ENCODE peak calls at places on chromosomes 3 and 15, in five cellular contexts. O, U, S, C and F are unnamed samples.

GRCh38 chr3:66276705-66277274 is 56.0 kb downstream of the SLC25A26 start:
- DNase-seq in U (peak; percentile 55), C (peak; percentile 65), O (peak; percentile 39), S (peak; percentile 76), F (peak; percentile 63)

GRCh38 chr3:112847692-112848091 is 1.0 kb upstream of the CD200R1L start:
- DNase-seq in S (peak; percentile 34), U (no peak), C (no peak), O (no peak), F (no peak)

GRCh38 chr3:171388537-171388936 is 71.7 kb downstream of the TNIK start:
- DNase-seq in U (no peak), S (no peak), O (no peak), C (no peak), F (no peak)

GRCh38 chr3:185084883-185085282 is 68.0 kb downstream of the C3orf70 start:
- DNase-seq in S (no peak), U (no peak), C (peak; percentile 11), O (no peak), F (no peak)

GRCh38 chr3:189664311-189664710 is 33.1 kb downstream of the TP63 start:
- DNase-seq in U (no peak), O (no peak), S (no peak), C (peak; percentile 82), F (no peak)

GRCh38 chr15:75779504-75779903 is 63.7 kb upstream of the UBE2Q2 start:
- DNase-seq in S (no peak), O (no peak), U (no peak), C (no peak), F (no peak)

GRCh38 chr3:36494461-36495109 is 114.3 kb downstream of the STAC start:
- DNase-seq in U (no peak), C (peak; percentile 15), S (no peak), O (no peak), F (no peak)

GRCh38 chr3:37906734-37907282 is 45.1 kb downstream of the CTDSPL start:
- DNase-seq in O (no peak), C (no peak), U (no peak), S (no peak), F (no peak)

GRCh38 chr3:9859530-9860025 is 15.8 kb upstream of the RPUSD3 start:
- DNase-seq in C (no peak), O (no peak), U (no peak), S (no peak), F (no peak)

GRCh38 chr3:23629181-23629893 is 176.4 kb upstream of the UBE2E1 start:
- DNase-seq in S (no peak), O (no peak), U (no peak), C (no peak), F (no peak)

GRCh38 chr3:193016437-193016887 is 98.8 kb upstream of the MB21D2 start:
- DNase-seq in S (no peak), C (no peak), O (no peak), U (no peak), F (no peak)

GRCh38 chr15:89406756-89407650 is 72.4 kb upstream of the POLG start:
- DNase-seq in O (no peak), C (no peak), U (no peak), S (no peak), F (no peak)

GRCh38 chr3:116432795-116433194 is 12.5 kb downstream of the LSAMP start:
- DNase-seq in U (no peak), O (no peak), C (no peak), S (no peak), F (no peak)

DNA sequence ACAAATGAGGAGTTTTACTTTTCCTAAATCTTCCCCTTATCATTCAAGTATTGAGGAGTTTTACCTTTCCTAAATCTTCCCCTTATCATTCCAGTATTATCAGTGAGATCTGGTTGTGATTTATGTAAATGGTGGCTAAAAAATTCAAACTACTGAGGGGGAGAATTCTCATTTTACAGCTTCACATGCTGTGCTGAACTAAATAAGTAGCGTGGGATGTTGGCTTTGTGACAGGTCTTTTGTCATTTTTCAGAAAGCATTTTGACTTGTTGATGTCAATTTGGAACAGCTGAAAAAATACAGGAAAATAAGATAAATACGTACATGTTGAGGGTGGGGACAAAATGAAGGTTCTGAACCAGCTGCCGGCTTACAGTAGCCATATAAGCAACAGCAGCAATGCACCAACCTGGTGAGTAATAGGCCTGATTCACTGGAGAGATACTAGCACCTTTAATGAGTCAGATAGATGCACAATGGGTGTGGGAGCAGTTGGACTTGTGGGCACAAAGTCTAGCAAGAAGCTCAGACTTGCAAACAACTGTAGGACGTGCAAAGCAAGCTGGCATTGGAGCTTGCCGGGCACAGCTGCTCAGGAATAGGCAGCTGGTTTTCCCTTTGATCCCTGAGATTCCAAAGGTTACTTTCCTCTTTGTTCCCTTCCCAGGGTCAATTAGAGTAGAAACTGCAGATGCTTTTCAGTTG is 12.8 kb downstream of the B3GNT5 start:
- DNase-seq in C (peak; percentile 10), U (peak; percentile 81), S (no peak), O (no peak), F (no peak)
- H3K27ac ChIP-seq in C (no peak overlapping the region), U (no peak overlapping the region), S (no peak overlapping the region), O (no peak overlapping the region), F (peak overlapping the region; percentile 92)

GRCh38 chr15:31398677-31399260 is 72.1 kb downstream of the KLF13 start:
- DNase-seq in U (no peak), S (no peak), C (no peak), O (no peak), F (no peak)
- H3K27ac ChIP-seq in U (peak overlapping the region; percentile 46), S (no peak overlapping the region), C (no peak overlapping the region), O (no peak overlapping the region), F (no peak overlapping the region)

DNA sequence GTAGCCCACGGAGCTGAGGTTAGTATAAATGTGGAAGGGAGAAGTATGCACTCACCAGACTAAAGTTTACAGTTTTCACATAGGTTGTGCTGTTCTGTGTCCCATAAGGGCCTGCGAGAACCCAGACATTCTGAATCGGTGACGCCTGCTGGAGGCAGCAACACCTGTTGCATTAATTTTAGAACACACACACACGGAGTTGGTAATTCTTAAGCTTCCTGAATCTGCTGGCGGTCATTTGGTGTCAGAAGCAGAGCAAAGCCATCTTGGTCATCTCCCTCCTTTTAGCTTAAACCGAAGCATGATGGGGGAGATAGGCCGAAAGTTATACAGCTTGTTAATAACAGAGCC is 41.1 kb upstream of the AP3B2 start:
- DNase-seq in C (no peak), U (no peak), S (no peak), O (no peak), F (no peak)
- H3K27ac ChIP-seq in C (no peak overlapping the region), U (peak overlapping the region; percentile 69), S (peak overlapping the region; percentile 76), O (peak overlapping the region; percentile 74), F (peak overlapping the region; percentile 88)

DNA sequence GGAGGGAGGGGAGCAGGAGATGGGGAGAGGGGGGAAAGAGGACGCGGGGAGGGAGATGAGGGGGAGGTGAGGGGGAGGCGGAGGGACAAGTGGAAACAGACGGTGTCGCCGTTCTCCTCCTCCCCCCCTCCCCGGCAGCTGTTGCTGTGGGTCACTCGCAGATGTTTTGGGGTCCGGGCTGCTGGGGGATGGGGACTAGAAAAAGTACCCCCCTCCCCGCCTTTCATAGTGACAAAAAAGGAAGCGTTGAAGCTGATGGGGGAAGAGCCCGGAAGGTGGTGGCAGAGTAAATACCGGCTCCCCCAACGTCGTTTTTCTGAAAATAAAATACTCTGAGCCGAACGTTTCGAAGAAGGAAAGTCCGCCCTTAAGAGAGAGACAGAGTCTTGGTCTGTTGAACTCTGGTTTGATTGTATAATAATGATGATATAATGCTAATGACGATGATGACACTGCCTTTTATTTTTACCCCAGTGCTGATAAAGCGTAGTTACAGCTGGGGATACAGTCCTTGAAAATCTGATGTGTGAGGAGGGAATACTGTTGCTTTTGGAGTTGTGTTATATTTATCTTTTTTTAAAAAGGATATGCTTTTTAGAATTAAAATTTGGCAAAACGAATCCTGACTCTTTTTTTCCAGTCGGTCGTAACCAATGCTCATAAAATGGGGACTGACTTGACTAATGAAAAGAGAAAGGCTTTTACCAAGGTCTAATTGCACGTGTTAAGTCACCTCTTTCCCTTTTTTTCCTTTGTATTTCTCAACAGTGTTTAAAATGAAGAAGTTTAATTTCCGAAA is 997 bp downstream of the STXBP5L start:
- DNase-seq in S (no peak), U (no peak), O (no peak), C (no peak), F (no peak)
- H3K27ac ChIP-seq in S (no peak overlapping the region), U (no peak overlapping the region), O (no peak overlapping the region), C (no peak overlapping the region), F (no peak overlapping the region)

DNA sequence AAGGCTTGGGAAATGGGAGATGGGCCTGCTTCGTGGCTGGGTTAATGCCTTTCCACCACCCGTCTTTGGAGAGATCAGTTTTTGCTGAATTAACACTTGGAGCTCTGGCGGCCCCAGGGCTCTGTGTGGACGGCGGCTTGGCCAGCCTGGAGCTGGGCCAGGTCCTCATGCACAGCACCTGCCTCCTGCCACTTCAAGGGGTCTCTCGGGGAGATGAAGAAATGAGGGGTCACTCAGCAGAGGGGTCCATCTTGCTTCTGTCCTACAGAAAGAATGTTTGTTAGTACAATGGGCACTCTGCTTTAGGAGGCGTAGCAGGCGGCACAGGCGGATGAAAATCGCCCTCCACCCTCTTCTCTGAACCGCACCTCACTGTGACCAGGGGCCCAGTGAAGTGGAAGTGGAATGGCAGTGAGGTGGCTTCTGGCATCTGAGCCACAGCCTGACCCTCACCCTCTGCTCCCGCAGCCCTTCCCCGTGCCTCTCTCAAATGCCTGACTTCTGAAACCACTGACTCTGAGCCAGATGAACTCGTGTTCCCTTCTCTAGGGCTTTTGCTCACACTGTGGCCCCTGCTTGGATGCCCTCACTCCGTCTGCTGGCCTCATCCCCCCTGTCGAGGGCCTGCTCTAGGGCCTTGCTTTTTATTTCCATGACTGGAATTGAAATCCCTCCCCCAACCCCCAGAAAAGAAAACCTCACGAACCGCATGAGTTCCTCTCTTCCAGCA is 42.2 kb downstream of the CHDH start:
- DNase-seq in U (no peak), C (no peak), S (no peak), O (no peak), F (no peak)
- H3K27ac ChIP-seq in U (no peak overlapping the region), C (no peak overlapping the region), S (no peak overlapping the region), O (no peak overlapping the region), F (no peak overlapping the region)

GRCh38 chr15:60374628-60375081 is 23.1 kb downstream of the ANXA2 start:
- DNase-seq in S (no peak), O (no peak), U (peak; percentile 96), C (peak; percentile 93), F (no peak)
- H3K27ac ChIP-seq in S (no peak overlapping the region), O (no peak overlapping the region), U (peak overlapping the region; percentile 93), C (peak overlapping the region; percentile 97), F (no peak overlapping the region)

GRCh38 chr3:30664449-30664848 is 58.0 kb downstream of the TGFBR2 start:
- DNase-seq in U (no peak), S (peak; percentile 23), C (no peak), O (no peak), F (no peak)
- H3K27ac ChIP-seq in U (no peak overlapping the region), S (peak overlapping the region; percentile 50), C (no peak overlapping the region), O (no peak overlapping the region), F (no peak overlapping the region)